ENCODE peak calls at places on chromosomes 3 and 15, in four cellular contexts. H, R, O and F are unnamed samples. For H3K27me3, the result is how much of the 10 kb centered on the place peaks cover.

GRCh38 chr3:194494951-194495374 is 8.2 kb upstream of the ATP13A3 start:
- DNase-seq in H (no peak), R (no peak), O (no peak), F (no peak)

GRCh38 chr15:94744080-94744793 is 512.9 kb downstream of the MCTP2 start:
- DNase-seq in H (no peak), R (no peak), O (no peak), F (no peak)

GRCh38 chr15:89016549-89017041 is 71.7 kb upstream of the ABHD2 start:
- DNase-seq in H (no peak), R (no peak), O (no peak), F (peak)

GRCh38 chr15:98714906-98715305 is 66.6 kb downstream of the IGF1R start:
- DNase-seq in H (no peak), R (no peak), O (no peak), F (no peak)

GRCh38 chr3:152729906-152730305 is 105.0 kb upstream of the P2RY1 start:
- DNase-seq in H (no peak), R (no peak), O (no peak), F (no peak)

GRCh38 chr3:73563896-73564582 is 60.7 kb downstream of the PDZRN3 start:
- DNase-seq in H (no peak), R (no peak), O (no peak), F (no peak)

GRCh38 chr15:99126195-99126594 is 21.3 kb downstream of the SYNM start:
- DNase-seq in H (no peak), R (peak), O (no peak), F (no peak)

GRCh38 chr3:31448035-31448881 is 84.5 kb upstream of the STT3B start:
- DNase-seq in H (peak), R (peak), O (no peak), F (no peak)

GRCh38 chr15:75640483-75641175 is 605 bp upstream of the IMP3 start:
- DNase-seq in H (peak), R (peak), O (no peak), F (no peak)

GRCh38 chr15:45136378-45136764 is 6.6 kb downstream of the DUOX1 start:
- DNase-seq in H (no peak), R (no peak), O (no peak), F (no peak)
- H3K27me3 ChIP-seq in H (under half), R (under half), O (under half), F (under half)

GRCh38 chr3:22795917-22796316 is 407.2 kb upstream of the UBE2E2 start:
- DNase-seq in H (no peak), R (no peak), O (no peak), F (no peak)
- H3K27me3 ChIP-seq in H (under half), R (under half), O (under half), F (under half)

DNA sequence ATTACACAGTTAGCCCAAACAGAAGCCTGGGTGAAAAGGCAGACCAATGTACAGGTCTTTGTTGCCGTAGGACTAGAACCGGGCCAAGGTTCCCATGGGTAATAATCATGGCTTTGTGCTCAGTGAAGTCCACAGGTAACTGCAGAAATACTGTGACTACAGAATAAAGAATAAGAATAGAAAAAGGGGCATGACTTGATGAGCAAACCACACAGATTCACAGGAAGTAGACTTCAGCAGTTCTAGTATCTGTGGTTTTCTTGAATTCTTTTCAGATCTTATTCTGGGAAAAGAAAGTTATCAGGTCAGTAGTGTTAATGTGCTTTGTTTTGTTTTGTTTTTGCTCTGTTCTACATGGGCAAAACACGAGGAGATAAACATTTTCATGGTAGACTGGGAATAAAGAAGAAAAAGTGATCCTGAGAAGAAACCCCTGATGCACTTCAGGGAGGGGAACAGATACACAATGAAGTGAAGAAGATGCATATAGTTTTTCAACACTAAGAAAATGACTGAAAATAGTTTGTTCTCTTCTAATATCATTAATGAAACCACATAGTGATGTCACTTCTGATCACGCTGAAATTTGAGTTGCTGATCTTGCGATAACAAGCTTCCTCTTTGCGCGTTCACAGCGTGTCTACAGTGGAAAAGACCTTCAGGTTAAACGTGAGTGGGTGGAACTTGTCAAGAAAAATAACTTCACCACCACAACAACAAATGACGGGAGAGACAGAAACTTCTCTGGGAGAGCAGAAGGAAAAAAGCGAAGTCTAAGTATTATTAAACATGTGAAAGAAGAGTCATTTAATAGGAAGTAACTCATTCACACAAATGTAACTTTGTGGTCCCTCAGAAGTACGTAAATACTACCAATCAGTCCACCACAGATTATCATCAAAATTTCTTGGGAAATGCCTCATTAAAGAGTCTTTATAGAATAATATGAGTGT is 315.8 kb upstream of the SATB1 start:
- DNase-seq in H (peak), R (peak), O (peak), F (peak)
- H3K27me3 ChIP-seq in H (under half), R (under half), O (under half), F (under half)

GRCh38 chr15:65402971-65403370 is 19.8 kb downstream of the IGDCC4 start:
- DNase-seq in H (no peak), R (no peak), O (no peak), F (no peak)

GRCh38 chr15:65401607-65402240 is 21.0 kb downstream of the IGDCC4 start:
- DNase-seq in H (no peak), R (no peak), O (peak), F (no peak)

GRCh38 chr15:65399997-65400396 is 22.2 kb upstream of the IGDCC3 start:
- DNase-seq in H (no peak), R (no peak), O (peak), F (no peak)

GRCh38 chr15:65399001-65399706 is 21.4 kb upstream of the IGDCC3 start:
- DNase-seq in H (no peak), R (no peak), O (peak), F (no peak)

GRCh38 chr15:65400760-65401606 is 21.8 kb downstream of the IGDCC4 start:
- DNase-seq in H (peak), R (peak), O (peak), F (peak)
- H3K27me3 ChIP-seq in H (under half), R (under half), O (under half), F (under half)

DNA sequence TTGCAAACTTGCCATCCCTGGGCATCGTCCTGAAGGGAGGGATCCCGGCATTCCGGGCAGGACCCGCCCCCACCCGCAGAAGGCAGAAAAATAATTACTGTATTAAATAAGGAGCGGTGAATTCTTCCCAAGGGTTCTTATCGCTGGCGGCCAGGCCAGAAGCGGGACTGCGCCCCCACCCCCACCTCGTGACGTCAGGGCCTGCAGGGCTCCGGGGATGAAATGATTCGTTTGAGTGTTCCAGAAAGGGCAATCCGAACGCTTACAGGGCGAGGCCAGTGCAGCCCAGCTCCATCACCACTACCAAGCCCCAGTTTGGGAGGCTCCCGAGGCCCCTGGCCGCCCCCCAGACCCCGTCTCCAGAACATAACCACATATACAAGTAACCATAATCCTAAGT is 8.6 kb downstream of the SOX2 start:
- DNase-seq in H (no peak), R (no peak), O (no peak), F (no peak)
- H3K27me3 ChIP-seq in H (half or more), R (half or more), O (under half), F (under half)

GRCh38 chr3:17003457-17003856 is 118.7 kb downstream of the PLCL2 start:
- DNase-seq in H (no peak), R (no peak), O (no peak), F (no peak)
- H3K27me3 ChIP-seq in H (under half), R (under half), O (under half), F (under half)

GRCh38 chr15:80780416-80781221 is 1.4 kb downstream of the CEMIP start:
- DNase-seq in H (no peak), R (no peak), O (peak), F (no peak)
- H3K27me3 ChIP-seq in H (under half), R (under half), O (under half), F (under half)